ENCODE peak calls at places on chromosomes 1 and 21, in four cellular contexts. N is colonic mucosa, A is endodermal cell, Y is astrocyte. K is an unnamed sample. For H3K27me3, the result is how much of the 10 kb centered on the place peaks cover.

GRCh38 chr1:1100296-1100695 is 15.6 kb downstream of the C1orf159 start:
- DNase-seq in N (no peak), A (no peak), Y (no peak), K (no peak)

GRCh38 chr1:54272134-54272533 is 72.2 kb downstream of the MRPL37 start:
- DNase-seq in N (no peak), A (no peak), Y (peak), K (no peak)

GRCh38 chr21:46116846-46117585 is 19.1 kb downstream of the COL6A2 start:
- DNase-seq in N (no peak), A (peak), Y (no peak), K (peak)

GRCh38 chr1:49229555-49229954 is 452.9 kb upstream of the BEND5 start:
- DNase-seq in N (no peak), A (peak), Y (no peak), K (peak)

GRCh38 chr1:34452451-34452850 is 275.7 kb downstream of the C1orf94 start:
- DNase-seq in N (no peak), A (no peak), Y (no peak), K (no peak)

GRCh38 chr1:157081717-157082116 is 17.9 kb downstream of the ETV3L start:
- DNase-seq in N (no peak), A (no peak), Y (no peak), K (no peak)

GRCh38 chr21:38887750-38888149 is 82.0 kb downstream of the ETS2 start:
- DNase-seq in N (no peak), A (no peak), Y (no peak), K (no peak)

GRCh38 chr1:204677864-204678263 is 7.7 kb downstream of the LRRN2 start:
- DNase-seq in N (no peak), A (no peak), Y (no peak), K (no peak)

GRCh38 chr1:212916395-212917133 is 33.8 kb upstream of the VASH2 start:
- DNase-seq in N (peak), A (peak), Y (peak), K (peak)

GRCh38 chr1:5649795-5650194 is 342.4 kb downstream of the NPHP4 start:
- DNase-seq in N (no peak), A (peak), Y (no peak), K (no peak)

GRCh38 chr1:227906550-227906991 is 41.2 kb downstream of the WNT9A start:
- DNase-seq in N (no peak), A (no peak), Y (no peak), K (no peak)

GRCh38 chr1:227908366-227908765 is 39.4 kb downstream of the WNT9A start:
- DNase-seq in N (no peak), A (no peak), Y (no peak), K (no peak)

GRCh38 chr1:227909188-227909587 is 38.5 kb downstream of the WNT9A start:
- DNase-seq in N (no peak), A (no peak), Y (no peak), K (no peak)

GRCh38 chr1:227905573-227906487 is 41.9 kb downstream of the WNT9A start:
- DNase-seq in N (no peak), A (no peak), Y (no peak), K (no peak)

DNA sequence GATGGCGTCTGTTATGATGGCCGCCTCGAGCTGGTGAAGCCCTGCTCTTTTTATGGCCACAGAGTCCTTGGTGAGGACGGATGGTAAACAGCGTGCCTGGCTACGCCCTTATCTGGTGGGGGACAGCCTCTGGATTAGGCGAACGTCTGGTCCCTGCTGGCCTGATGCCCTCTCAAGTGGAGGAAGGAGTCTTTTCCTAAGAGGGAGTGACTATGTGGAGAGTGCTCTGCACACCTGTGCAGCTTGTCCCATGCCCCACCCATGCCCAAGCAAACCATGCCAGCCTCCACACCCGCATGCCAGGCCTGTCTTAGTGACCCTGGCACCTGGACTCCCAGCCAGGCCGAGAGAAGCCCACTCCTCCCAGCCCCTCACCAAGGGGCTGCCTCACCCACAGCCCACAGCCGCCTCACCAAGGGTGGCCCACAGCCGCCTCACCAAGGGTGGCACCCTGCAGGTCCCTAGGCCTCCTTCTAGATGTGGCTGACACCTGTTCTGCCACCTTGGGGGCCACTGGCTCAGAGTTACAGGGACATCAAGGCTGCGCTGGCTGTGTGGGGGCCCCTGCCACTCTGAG is 40.2 kb downstream of the WNT9A start:
- DNase-seq in N (peak), A (no peak), Y (no peak), K (no peak)
- H3K27me3 ChIP-seq in N (under half), A (under half), Y (under half), K (under half)

DNA sequence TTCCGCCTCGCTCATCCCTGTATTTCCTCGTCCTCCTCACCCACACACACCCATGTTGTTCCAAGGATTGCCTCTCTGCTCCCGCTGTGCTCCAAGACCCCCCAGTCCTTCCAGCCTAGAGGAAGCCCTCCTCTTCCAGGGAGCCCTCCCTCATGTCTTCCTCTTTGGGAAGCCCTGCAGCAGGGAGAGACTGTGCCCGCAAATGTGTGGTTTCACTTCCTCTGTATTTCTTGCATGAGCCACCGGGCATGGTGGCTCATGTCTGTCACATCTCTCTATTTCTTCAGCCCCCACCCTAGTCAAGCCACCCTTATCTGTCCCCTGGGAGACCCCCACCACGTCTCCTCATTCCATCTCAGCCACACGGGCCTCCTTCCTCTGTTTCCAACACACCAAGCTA is 57.5 kb upstream of the PAX7 start:
- DNase-seq in N (no peak), A (no peak), Y (no peak), K (no peak)
- H3K4me3 ChIP-seq in N (no peak), A (no peak), Y (no peak), K (no peak)

GRCh38 chr21:40765771-40766170 is 81.2 kb downstream of the DSCAM start:
- DNase-seq in N (no peak), A (no peak), Y (no peak), K (no peak)
- TF ChIP-seq CTCF in N (no peak), A (no peak), Y (no peak), K (no peak)

GRCh38 chr1:170885551-170885950 is 49.8 kb upstream of the MROH9 start:
- DNase-seq in N (no peak), A (no peak), Y (peak), K (no peak)
- H3K27me3 ChIP-seq in N (under half), A (under half), Y (under half), K (under half)

DNA sequence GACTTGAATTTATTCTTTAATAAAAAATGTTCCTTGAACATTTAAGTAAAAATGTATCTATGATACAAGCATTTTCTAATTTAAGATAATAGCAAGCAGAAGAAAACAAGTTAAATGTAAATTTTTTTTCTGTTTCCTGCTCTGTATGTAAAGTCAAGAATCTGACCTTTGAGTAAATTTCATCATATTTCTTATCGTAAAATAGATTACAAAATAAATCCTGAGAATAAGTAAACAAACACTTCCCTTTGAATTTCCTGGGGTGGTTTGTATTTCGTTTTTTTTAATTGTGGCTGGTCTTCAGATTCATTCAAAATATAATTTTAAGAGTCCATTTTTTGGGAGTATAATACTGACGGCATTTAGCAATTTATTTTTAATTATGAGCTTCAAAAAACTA is 77.6 kb downstream of the POU2F1 start:
- DNase-seq in N (no peak), A (no peak), Y (no peak), K (no peak)
- H3K4me3 ChIP-seq in N (no peak), A (no peak), Y (no peak), K (no peak)

GRCh38 chr1:161084205-161084988 is 5.0 kb downstream of the NECTIN4 start:
- DNase-seq in N (no peak), A (no peak), Y (peak), K (no peak)
- TF ChIP-seq CTCF in N (no peak), A (no peak), Y (no peak), K (no peak)

GRCh38 chr1:230351983-230352382 is 74.1 kb downstream of the PGBD5 start:
- DNase-seq in N (no peak), A (no peak), Y (no peak), K (no peak)
- H3K27me3 ChIP-seq in N (under half), A (under half), Y (under half), K (under half)

DNA sequence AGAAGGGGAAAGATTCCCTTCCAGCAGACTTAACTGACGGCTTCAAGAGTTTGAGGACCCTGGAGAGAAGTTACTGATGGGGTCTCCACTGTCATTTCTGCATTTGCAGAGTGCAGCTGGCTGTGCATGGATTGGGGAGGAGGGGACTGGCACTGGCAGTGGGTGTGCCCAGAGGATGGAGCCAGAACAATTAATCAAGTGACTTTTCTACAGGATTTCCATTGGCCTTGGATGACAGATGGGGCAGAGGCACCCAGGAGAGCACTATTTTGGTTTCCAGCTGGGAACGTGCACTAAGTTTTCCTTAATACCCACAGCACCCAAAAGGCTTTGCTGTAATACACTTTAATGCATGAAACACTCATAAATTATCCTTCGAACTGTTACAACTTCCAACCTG is 1.3 kb downstream of the NGF start:
- DNase-seq in N (no peak), A (no peak), Y (no peak), K (peak)
- H3K4me3 ChIP-seq in N (no peak), A (no peak), Y (peak), K (peak)